ENCODE peak calls at places on chromosomes 1 and 21, in eight cellular contexts. One of them, this sample, is unnamed.

GRCh38 chr1:115796897-115797296 is 28.4 kb upstream of the CASQ2 start:
- DNase-seq in heart left ventricle: no peak
- DNase-seq in fibroblast of lung: no peak
- DNase-seq in nephron progenitor cell: no peak
- DNase-seq in OCI-LY7: no peak
- DNase-seq in Panc1: no peak
- DNase-seq in neural crest cell: no peak
- DNase-seq in GM20000: no peak
- DNase-seq in this sample: no peak

GRCh38 chr1:247576514-247576913 is 11.6 kb upstream of the OR2G2 start:
- DNase-seq in heart left ventricle: no peak
- DNase-seq in fibroblast of lung: no peak
- DNase-seq in nephron progenitor cell: no peak
- DNase-seq in OCI-LY7: peak; percentile 11
- DNase-seq in Panc1: peak; percentile 5
- DNase-seq in neural crest cell: no peak
- DNase-seq in GM20000: peak; percentile 32
- DNase-seq in this sample: no peak

GRCh38 chr1:155082941-155083541 is 4.4 kb downstream of the EFNA3 start:
- DNase-seq in heart left ventricle: no peak
- DNase-seq in fibroblast of lung: no peak
- DNase-seq in nephron progenitor cell: no peak
- DNase-seq in OCI-LY7: no peak
- DNase-seq in Panc1: no peak
- DNase-seq in neural crest cell: no peak
- DNase-seq in GM20000: no peak
- DNase-seq in this sample: no peak

GRCh38 chr1:219385786-219386427 is 212.2 kb downstream of the LYPLAL1 start:
- DNase-seq in heart left ventricle: peak; percentile 31
- DNase-seq in fibroblast of lung: peak; percentile 73
- DNase-seq in nephron progenitor cell: peak; percentile 27
- DNase-seq in OCI-LY7: peak; percentile 39
- DNase-seq in Panc1: peak; percentile 68
- DNase-seq in neural crest cell: peak; percentile 6
- DNase-seq in GM20000: peak; percentile 59
- DNase-seq in this sample: peak; percentile 40

GRCh38 chr1:56961426-56961825 is 4.4 kb downstream of the C8B start:
- DNase-seq in heart left ventricle: no peak
- DNase-seq in fibroblast of lung: no peak
- DNase-seq in nephron progenitor cell: no peak
- DNase-seq in OCI-LY7: no peak
- DNase-seq in Panc1: no peak
- DNase-seq in neural crest cell: no peak
- DNase-seq in GM20000: no peak
- DNase-seq in this sample: no peak

GRCh38 chr1:164765557-164765956 is 206.6 kb downstream of the PBX1 start:
- DNase-seq in heart left ventricle: no peak
- DNase-seq in fibroblast of lung: peak; percentile 83
- DNase-seq in nephron progenitor cell: no peak
- DNase-seq in OCI-LY7: no peak
- DNase-seq in Panc1: no peak
- DNase-seq in neural crest cell: no peak
- DNase-seq in GM20000: no peak
- DNase-seq in this sample: no peak

GRCh38 chr1:52127181-52128175 is 14.4 kb upstream of the ZFYVE9 start:
- DNase-seq in heart left ventricle: no peak
- DNase-seq in fibroblast of lung: peak; percentile 83
- DNase-seq in nephron progenitor cell: peak; percentile 7
- DNase-seq in OCI-LY7: peak; percentile 43
- DNase-seq in Panc1: peak; percentile 52
- DNase-seq in neural crest cell: peak; percentile 28
- DNase-seq in GM20000: peak; percentile 26
- DNase-seq in this sample: peak; percentile 28

GRCh38 chr1:97457446-97458089 is 463.3 kb downstream of the DPYD start:
- DNase-seq in heart left ventricle: no peak
- DNase-seq in fibroblast of lung: no peak
- DNase-seq in nephron progenitor cell: no peak
- DNase-seq in OCI-LY7: no peak
- DNase-seq in Panc1: no peak
- DNase-seq in neural crest cell: no peak
- DNase-seq in GM20000: no peak
- DNase-seq in this sample: no peak

GRCh38 chr1:16971330-16972209 is 8.8 kb downstream of the MFAP2 start:
- DNase-seq in heart left ventricle: no peak
- DNase-seq in fibroblast of lung: no peak
- DNase-seq in nephron progenitor cell: peak; percentile 45
- DNase-seq in OCI-LY7: no peak
- DNase-seq in Panc1: no peak
- DNase-seq in neural crest cell: no peak
- DNase-seq in GM20000: no peak
- DNase-seq in this sample: no peak

GRCh38 chr1:154951901-154952657 is 3.8 kb downstream of the PBXIP1 start:
- DNase-seq in heart left ventricle: no peak
- DNase-seq in fibroblast of lung: no peak
- DNase-seq in nephron progenitor cell: peak; percentile 32
- DNase-seq in OCI-LY7: peak; percentile 80
- DNase-seq in Panc1: no peak
- DNase-seq in neural crest cell: no peak
- DNase-seq in GM20000: peak; percentile 61
- DNase-seq in this sample: no peak

GRCh38 chr1:88658419-88658818 is 25.7 kb upstream of the PKN2 start:
- DNase-seq in heart left ventricle: no peak
- DNase-seq in fibroblast of lung: no peak
- DNase-seq in nephron progenitor cell: no peak
- DNase-seq in OCI-LY7: no peak
- DNase-seq in Panc1: no peak
- DNase-seq in neural crest cell: no peak
- DNase-seq in GM20000: no peak
- DNase-seq in this sample: no peak

GRCh38 chr1:179178965-179179364 is 50.5 kb downstream of the ABL2 start:
- DNase-seq in heart left ventricle: no peak
- DNase-seq in fibroblast of lung: peak; percentile 52
- DNase-seq in nephron progenitor cell: no peak
- DNase-seq in OCI-LY7: no peak
- DNase-seq in Panc1: no peak
- DNase-seq in neural crest cell: no peak
- DNase-seq in GM20000: no peak
- DNase-seq in this sample: no peak

GRCh38 chr1:3434406-3435110 is 19.9 kb upstream of the ARHGEF16 start:
- DNase-seq in heart left ventricle: peak; percentile 25
- DNase-seq in fibroblast of lung: no peak
- DNase-seq in nephron progenitor cell: no peak
- DNase-seq in OCI-LY7: no peak
- DNase-seq in Panc1: no peak
- DNase-seq in neural crest cell: no peak
- DNase-seq in GM20000: no peak
- DNase-seq in this sample: no peak

GRCh38 chr1:6117064-6117463 is 63.1 kb downstream of the CHD5 start:
- DNase-seq in heart left ventricle: no peak
- DNase-seq in fibroblast of lung: no peak
- DNase-seq in nephron progenitor cell: no peak
- DNase-seq in OCI-LY7: no peak
- DNase-seq in Panc1: no peak
- DNase-seq in neural crest cell: no peak
- DNase-seq in GM20000: no peak
- DNase-seq in this sample: no peak

GRCh38 chr21:38448619-38449186 is 49.6 kb downstream of the ERG start:
- DNase-seq in heart left ventricle: no peak
- DNase-seq in fibroblast of lung: no peak
- DNase-seq in nephron progenitor cell: no peak
- DNase-seq in OCI-LY7: no peak
- DNase-seq in Panc1: no peak
- DNase-seq in neural crest cell: no peak
- DNase-seq in GM20000: no peak
- DNase-seq in this sample: no peak

GRCh38 chr1:232629250-232630046 is 485 bp downstream of the SIPA1L2 start:
- DNase-seq in heart left ventricle: peak; percentile 60
- DNase-seq in fibroblast of lung: peak; percentile 13
- DNase-seq in nephron progenitor cell: peak; percentile 57
- DNase-seq in OCI-LY7: no peak
- DNase-seq in Panc1: no peak
- DNase-seq in neural crest cell: peak; percentile 32
- DNase-seq in GM20000: peak; percentile 10
- DNase-seq in this sample: peak; percentile 30

DNA sequence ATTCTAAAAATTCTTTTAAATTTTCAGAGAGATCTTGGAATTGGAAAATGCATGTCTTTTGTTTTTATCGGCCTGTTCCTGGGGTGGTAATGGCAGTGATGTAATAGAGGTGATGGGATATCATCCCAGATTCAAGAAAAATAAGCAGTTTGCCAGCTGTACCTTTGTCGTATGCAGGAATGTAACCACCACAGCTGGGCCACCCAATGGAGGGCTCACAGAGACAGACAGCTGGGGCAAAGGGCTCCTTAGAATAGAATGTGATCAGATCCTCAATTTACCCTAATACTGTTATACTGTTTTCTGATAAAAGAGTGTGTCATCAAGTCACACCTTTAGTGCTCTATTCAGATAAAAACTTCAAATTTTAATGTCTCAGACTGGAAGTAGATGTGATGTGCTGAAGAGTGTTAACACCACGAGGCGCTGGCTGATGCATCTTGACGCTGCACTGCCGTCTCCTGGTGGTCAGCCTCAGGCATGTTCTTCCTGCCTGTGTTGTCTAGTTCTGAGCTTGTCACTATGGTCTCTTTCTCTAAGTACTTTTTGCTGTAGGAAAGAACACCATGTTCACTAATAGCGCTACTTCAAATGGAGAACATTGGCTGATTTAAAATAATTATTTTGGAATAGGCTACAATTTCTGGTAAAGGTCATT is 78.8 kb downstream of the C1orf21 start:
- DNase-seq in heart left ventricle: peak; percentile 66
- DNase-seq in fibroblast of lung: no peak
- DNase-seq in nephron progenitor cell: no peak
- DNase-seq in OCI-LY7: no peak
- DNase-seq in Panc1: no peak
- DNase-seq in neural crest cell: no peak
- DNase-seq in GM20000: no peak
- DNase-seq in this sample: no peak
- TF ChIP-seq CTCF in heart left ventricle: peak; percentile 33
- TF ChIP-seq CTCF in fibroblast of lung: peak; percentile 33
- TF ChIP-seq CTCF in nephron progenitor cell: peak; percentile 8
- TF ChIP-seq CTCF in OCI-LY7: no peak
- TF ChIP-seq CTCF in Panc1: peak; percentile 10
- TF ChIP-seq CTCF in neural crest cell: peak; percentile 34
- TF ChIP-seq CTCF in GM20000: no peak
- TF ChIP-seq CTCF in this sample: no peak

GRCh38 chr1:50369830-50370229 is 53.4 kb downstream of the DMRTA2 start:
- DNase-seq in heart left ventricle: no peak
- DNase-seq in fibroblast of lung: no peak
- DNase-seq in nephron progenitor cell: no peak
- DNase-seq in OCI-LY7: no peak
- DNase-seq in Panc1: no peak
- DNase-seq in neural crest cell: no peak
- DNase-seq in GM20000: no peak
- DNase-seq in this sample: peak; percentile 23

GRCh38 chr1:50371749-50372148 is 51.5 kb downstream of the DMRTA2 start:
- DNase-seq in heart left ventricle: no peak
- DNase-seq in fibroblast of lung: no peak
- DNase-seq in nephron progenitor cell: no peak
- DNase-seq in OCI-LY7: no peak
- DNase-seq in Panc1: no peak
- DNase-seq in neural crest cell: no peak
- DNase-seq in GM20000: no peak
- DNase-seq in this sample: no peak

GRCh38 chr1:50369008-50369634 is 54.1 kb downstream of the DMRTA2 start:
- DNase-seq in heart left ventricle: no peak
- DNase-seq in fibroblast of lung: no peak
- DNase-seq in nephron progenitor cell: no peak
- DNase-seq in OCI-LY7: no peak
- DNase-seq in Panc1: no peak
- DNase-seq in neural crest cell: no peak
- DNase-seq in GM20000: no peak
- DNase-seq in this sample: no peak

GRCh38 chr1:50373532-50373931 is 49.7 kb downstream of the DMRTA2 start:
- DNase-seq in heart left ventricle: no peak
- DNase-seq in fibroblast of lung: no peak
- DNase-seq in nephron progenitor cell: no peak
- DNase-seq in OCI-LY7: no peak
- DNase-seq in Panc1: no peak
- DNase-seq in neural crest cell: no peak
- DNase-seq in GM20000: no peak
- DNase-seq in this sample: no peak

DNA sequence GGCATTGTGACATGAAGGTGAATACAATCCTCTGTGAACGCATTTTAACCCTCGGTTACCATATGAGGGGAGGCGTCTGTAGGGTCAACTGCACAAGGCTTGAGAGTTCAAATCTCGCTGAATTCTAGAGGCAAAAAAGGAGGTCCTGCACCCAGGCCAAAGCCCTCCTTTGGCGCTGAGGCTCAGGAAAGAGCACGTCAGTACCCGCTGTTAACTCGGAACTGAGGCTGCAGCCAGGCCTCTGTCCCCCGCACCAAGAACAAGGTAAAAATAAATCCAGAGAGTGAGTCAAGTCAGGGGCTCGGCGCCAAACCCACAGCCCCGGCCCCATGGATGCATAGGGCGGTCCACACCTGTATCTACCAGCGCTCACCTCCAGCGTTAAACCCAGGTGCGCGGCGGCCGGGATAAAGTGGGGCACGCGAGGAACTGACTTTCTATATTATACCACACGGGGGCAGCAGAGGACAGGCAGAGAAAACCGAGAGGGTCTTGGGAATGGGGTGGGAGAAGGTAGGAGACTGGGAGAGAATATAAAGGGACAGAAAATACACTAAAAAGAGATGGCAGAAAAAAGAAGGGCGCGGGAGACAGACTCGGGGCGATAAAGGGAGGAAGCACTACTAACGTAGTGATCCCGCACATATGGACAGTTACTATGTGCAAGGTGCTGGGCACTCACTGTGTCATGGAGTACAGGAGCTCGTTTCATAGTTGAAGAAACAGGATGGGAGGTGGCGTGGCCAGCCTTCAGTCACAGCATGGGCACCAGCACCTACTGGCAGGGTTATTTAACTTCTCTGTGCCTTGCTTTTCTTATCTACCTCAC is 54.9 kb downstream of the DMRTA2 start:
- DNase-seq in heart left ventricle: no peak
- DNase-seq in fibroblast of lung: peak; percentile 17
- DNase-seq in nephron progenitor cell: peak; percentile 72
- DNase-seq in OCI-LY7: peak; percentile 25
- DNase-seq in Panc1: peak; percentile 13
- DNase-seq in neural crest cell: peak; percentile 62
- DNase-seq in GM20000: peak; percentile 67
- DNase-seq in this sample: peak; percentile 67
- TF ChIP-seq CTCF in heart left ventricle: peak; percentile 78
- TF ChIP-seq CTCF in fibroblast of lung: peak; percentile 58
- TF ChIP-seq CTCF in nephron progenitor cell: peak; percentile 78
- TF ChIP-seq CTCF in OCI-LY7: peak; percentile 80
- TF ChIP-seq CTCF in Panc1: peak; percentile 91
- TF ChIP-seq CTCF in neural crest cell: peak; percentile 88
- TF ChIP-seq CTCF in GM20000: peak; percentile 72
- TF ChIP-seq CTCF in this sample: peak; percentile 92

GRCh38 chr21:42239973-42240372 is 21.0 kb downstream of the ABCG1 start:
- DNase-seq in heart left ventricle: no peak
- DNase-seq in fibroblast of lung: no peak
- DNase-seq in nephron progenitor cell: no peak
- DNase-seq in OCI-LY7: peak; percentile 54
- DNase-seq in Panc1: no peak
- DNase-seq in neural crest cell: no peak
- DNase-seq in GM20000: no peak
- DNase-seq in this sample: no peak
- TF ChIP-seq CTCF in heart left ventricle: no peak
- TF ChIP-seq CTCF in fibroblast of lung: no peak
- TF ChIP-seq CTCF in nephron progenitor cell: no peak
- TF ChIP-seq CTCF in OCI-LY7: peak; percentile 58
- TF ChIP-seq CTCF in Panc1: no peak
- TF ChIP-seq CTCF in neural crest cell: peak; percentile 19
- TF ChIP-seq CTCF in GM20000: no peak
- TF ChIP-seq CTCF in this sample: no peak

GRCh38 chr1:24779689-24780464 is 34.6 kb downstream of the CLIC4 start:
- DNase-seq in heart left ventricle: no peak
- DNase-seq in fibroblast of lung: no peak
- DNase-seq in nephron progenitor cell: no peak
- DNase-seq in OCI-LY7: no peak
- DNase-seq in Panc1: no peak
- DNase-seq in neural crest cell: no peak
- DNase-seq in GM20000: no peak
- DNase-seq in this sample: no peak
- TF ChIP-seq CTCF in heart left ventricle: no peak
- TF ChIP-seq CTCF in fibroblast of lung: peak; percentile 21
- TF ChIP-seq CTCF in nephron progenitor cell: no peak
- TF ChIP-seq CTCF in OCI-LY7: peak; percentile 20
- TF ChIP-seq CTCF in Panc1: no peak
- TF ChIP-seq CTCF in neural crest cell: no peak
- TF ChIP-seq CTCF in GM20000: no peak
- TF ChIP-seq CTCF in this sample: no peak